ENCODE peak calls at places on chromosomes 6 and 20, in nine cellular contexts. Z, I, Y, B, H, X, M, R and S are unnamed samples.

GRCh38 chr20:23152308-23152892 is 66.3 kb upstream of the CD93 start:
- DNase-seq in I (peak; percentile 88), Y (peak; percentile 59), Z (no peak), X (peak; percentile 91), H (no peak), R (no peak), B (peak; percentile 91), M (peak; percentile 36), S (no peak)

GRCh38 chr20:19757973-19758887 is at the start of gene RIN2:
- DNase-seq in Y (peak; percentile 71), B (peak; percentile 92), Z (peak; percentile 94), I (peak; percentile 87), R (peak; percentile 95), X (peak; percentile 97), M (peak; percentile 96), H (peak; percentile 95), S (peak; percentile 93)

GRCh38 chr6:21294144-21294543 is 299.4 kb upstream of the SOX4 start:
- DNase-seq in M (no peak), X (no peak), I (no peak), Z (no peak), H (no peak), Y (no peak), R (no peak), B (no peak), S (no peak)

GRCh38 chr20:62558779-62559178 is 83.0 kb upstream of the GATA5 start:
- DNase-seq in I (no peak), R (no peak), B (no peak), H (no peak), Z (no peak), X (peak; percentile 70), M (no peak), Y (no peak), S (peak; percentile 26)

GRCh38 chr6:99252421-99252820 is 97.1 kb downstream of the FAXC start:
- DNase-seq in Y (no peak), H (no peak), B (no peak), M (no peak), I (no peak), X (no peak), Z (no peak), R (no peak), S (no peak)

GRCh38 chr20:20864346-20865096 is 152.1 kb upstream of the RALGAPA2 start:
- DNase-seq in Z (no peak), X (peak; percentile 44), R (peak; percentile 32), Y (no peak), M (peak; percentile 50), B (no peak), I (no peak), H (no peak), S (no peak)

GRCh38 chr6:32839356-32839755 is 817 bp upstream of the TAP2 start:
- DNase-seq in H (no peak), Y (no peak), R (no peak), M (no peak), X (no peak), I (no peak), B (no peak), Z (no peak), S (no peak)

GRCh38 chr6:138991206-138991605 is 3.2 kb upstream of the REPS1 start:
- DNase-seq in B (no peak), I (no peak), Y (no peak), M (no peak), H (no peak), R (no peak), Z (no peak), X (no peak), S (no peak)

GRCh38 chr20:62824476-62825287 is 7.8 kb downstream of the COL9A3 start:
- DNase-seq in I (no peak), Z (peak; percentile 73), B (no peak), H (no peak), X (peak; percentile 68), M (no peak), R (peak; percentile 45), Y (no peak), S (peak; percentile 46)

GRCh38 chr6:57302477-57302876 is 15.0 kb upstream of the PRIM2 start:
- DNase-seq in Y (no peak), H (no peak), M (no peak), I (peak; percentile 70), Z (no peak), R (no peak), X (no peak), B (no peak), S (no peak)

GRCh38 chr20:62617711-62618483 is 24.4 kb upstream of the SLCO4A1 start:
- DNase-seq in Z (no peak), H (peak; percentile 81), R (peak; percentile 46), I (no peak), X (no peak), B (peak; percentile 77), M (no peak), Y (no peak), S (no peak)

GRCh38 chr20:2757969-2758368 is 42.5 kb downstream of the CPXM1 start:
- DNase-seq in B (no peak), H (no peak), I (no peak), X (no peak), M (no peak), R (no peak), Y (no peak), Z (no peak), S (no peak)

GRCh38 chr6:22569281-22570184 is at the start of gene HDGFL1:
- DNase-seq in B (no peak), R (no peak), I (no peak), M (no peak), Z (peak; percentile 17), Y (no peak), H (peak; percentile 37), X (no peak), S (no peak)

DNA sequence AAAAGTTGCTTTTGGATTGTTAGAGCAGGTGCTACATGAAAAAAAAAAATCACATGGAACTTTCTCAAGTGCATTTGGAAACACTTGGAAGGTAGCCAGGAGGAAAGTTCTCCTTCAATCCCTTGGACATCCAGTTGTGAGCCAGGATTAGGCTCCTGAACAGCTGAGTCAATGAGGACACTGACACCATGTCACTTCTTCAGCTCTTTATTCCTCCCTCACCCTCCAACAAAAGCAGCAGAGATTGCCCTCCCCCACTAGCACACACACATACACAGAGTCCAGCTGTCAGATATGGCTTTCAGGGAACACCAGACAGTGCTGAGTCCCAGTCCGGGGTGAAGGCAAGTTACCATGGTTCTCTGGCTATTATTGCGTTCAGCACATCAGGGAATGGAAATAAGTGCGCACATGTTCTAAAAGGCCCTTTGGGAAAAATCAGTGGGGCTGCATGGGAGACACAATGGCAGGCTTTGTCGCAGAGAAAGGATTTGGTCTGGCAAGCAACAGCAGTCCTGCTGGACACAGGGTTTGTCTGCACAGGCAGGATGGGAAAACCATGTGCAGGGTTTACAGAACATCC is 124.7 kb upstream of the MARCKS start:
- DNase-seq in X (peak; percentile 50), R (peak; percentile 25), H (no peak), I (peak; percentile 14), B (no peak), M (no peak), Y (peak; percentile 23), Z (no peak), S (peak; percentile 53)
- TF ChIP-seq CTCF in X (peak; percentile 31), R (no peak), H (no peak), I (no peak), B (no peak), M (no peak), Y (peak; percentile 28), Z (no peak), S (no peak)

DNA sequence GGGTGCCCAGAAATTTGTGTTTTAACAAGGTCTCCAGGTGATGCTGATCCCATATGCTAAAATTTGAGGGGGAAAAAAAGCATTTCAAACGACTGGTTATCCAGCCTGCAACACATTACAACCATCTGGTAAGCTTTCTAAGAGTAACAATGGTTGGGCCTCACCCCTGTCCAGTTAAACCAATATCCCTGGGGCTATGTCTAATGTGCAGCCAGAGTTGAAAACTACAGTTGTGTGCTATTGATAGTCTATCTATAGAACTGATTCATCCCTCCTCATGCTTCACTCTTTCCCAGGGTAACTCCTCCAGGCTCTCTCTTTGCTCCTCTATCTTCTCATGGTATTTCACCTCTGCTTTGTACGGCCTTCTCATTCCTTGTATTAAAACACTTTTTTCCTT is 458.2 kb downstream of the MMUT start:
- DNase-seq in I (no peak), H (no peak), B (no peak), Z (no peak), Y (no peak), M (no peak), R (no peak), X (no peak), S (no peak)
- TF ChIP-seq CTCF in I (no peak), H (no peak), B (no peak), Z (no peak), Y (no peak), M (no peak), R (no peak), X (no peak), S (no peak)

DNA sequence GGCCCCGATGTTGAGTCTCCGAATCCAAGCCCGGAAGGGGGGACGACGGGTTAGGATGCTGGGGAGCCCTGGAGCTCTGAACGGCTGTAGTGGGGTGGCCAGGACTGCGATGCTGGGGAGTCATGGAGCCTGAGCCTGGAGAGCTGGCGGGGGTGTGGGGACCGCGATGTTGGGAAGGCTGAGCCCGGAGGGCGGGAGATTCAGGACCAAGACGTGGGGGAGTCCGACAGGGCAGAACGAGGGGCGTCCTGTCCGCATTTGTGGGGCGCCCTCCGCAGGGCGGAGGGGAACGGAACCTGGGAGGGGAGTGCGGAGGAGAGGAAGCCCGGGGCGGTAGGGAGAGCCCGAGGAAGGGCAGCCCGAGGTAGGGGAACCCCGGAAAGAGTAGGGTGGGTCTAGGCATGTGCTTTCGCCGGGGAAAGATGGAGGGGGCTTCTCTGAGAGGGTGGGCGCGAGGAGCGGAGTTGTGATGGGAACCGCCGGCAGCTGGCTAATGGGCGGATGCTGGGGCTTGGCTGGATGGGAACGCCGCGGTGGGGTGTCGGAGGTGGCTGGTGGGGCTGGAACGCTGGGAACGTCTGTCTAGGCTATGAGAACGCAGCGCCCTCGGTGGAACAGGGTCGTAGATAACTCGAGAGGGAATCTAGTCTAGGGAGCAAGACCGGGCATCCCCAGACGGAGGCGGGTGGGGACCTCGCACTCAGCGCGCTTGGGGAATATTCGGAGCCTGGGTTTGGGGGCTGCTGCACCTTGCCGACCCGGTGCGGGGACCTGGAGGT is 681 bp downstream of the PAQR8 start:
- DNase-seq in X (peak; percentile 42), M (no peak), R (no peak), Y (no peak), B (peak; percentile 27), Z (peak; percentile 67), I (no peak), H (peak; percentile 47), S (peak; percentile 16)
- TF ChIP-seq CTCF in X (no peak), M (no peak), R (no peak), Y (no peak), B (no peak), Z (no peak), I (no peak), H (no peak), S (no peak)

DNA sequence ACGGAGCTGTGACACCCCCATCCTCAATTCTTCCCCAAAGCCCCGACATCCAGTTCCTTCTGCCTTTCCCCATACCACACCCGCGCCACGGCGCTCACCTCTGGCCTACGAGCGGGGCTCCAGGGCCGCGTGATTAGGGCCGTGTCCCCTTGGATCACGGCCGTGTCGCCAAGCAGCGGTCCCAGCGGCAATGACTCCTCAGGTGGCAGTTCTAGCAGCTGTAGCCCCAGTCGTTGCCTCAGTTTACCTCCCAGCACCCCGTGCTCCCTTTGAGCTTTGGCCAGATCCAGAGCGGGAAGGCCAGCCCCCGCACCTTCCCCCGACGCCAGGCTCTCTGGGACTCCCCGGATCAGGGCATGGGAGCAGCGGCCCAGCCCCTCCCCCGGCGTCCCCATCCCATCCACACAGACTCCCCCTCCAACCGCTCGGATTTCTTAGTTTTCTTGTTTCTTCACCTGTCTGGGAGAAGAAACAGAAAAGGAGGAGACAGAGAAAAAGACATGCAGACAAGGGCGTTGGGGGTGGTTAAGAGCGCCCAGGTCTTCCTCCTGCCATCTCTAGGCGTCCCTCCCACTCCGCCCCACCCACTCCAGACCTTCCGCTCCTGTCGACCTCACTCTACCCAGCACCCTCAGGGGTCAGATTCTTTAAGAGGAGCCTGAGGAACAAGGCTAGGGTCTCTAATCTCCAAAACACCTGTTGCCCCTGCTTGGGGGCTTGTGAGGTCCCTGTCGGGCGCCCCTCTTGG is at the start of gene DDAH2:
- DNase-seq in B (no peak), X (no peak), I (no peak), R (no peak), H (peak; percentile 59), Z (no peak), M (no peak), Y (no peak), S (no peak)
- TF ChIP-seq CTCF in B (peak; percentile 54), X (peak; percentile 59), I (no peak), R (peak; percentile 57), H (peak; percentile 70), Z (peak; percentile 21), M (no peak), Y (peak; percentile 57), S (no peak)